ENCODE peak calls at places on chromosome 22, in five cellular contexts. C is uterus, B is transverse colon, X is testis, R is A549. O is an unnamed sample.

GRCh38 chr22:31917227-31917921 is 27.0 kb upstream of the YWHAH start:
- DNase-seq in C (no peak), B (peak), X (no peak), R (no peak), O (peak)

GRCh38 chr22:47727656-47728055 is 965.2 kb downstream of the TBC1D22A start:
- DNase-seq in C (no peak), B (no peak), X (no peak), R (no peak), O (no peak)

GRCh38 chr22:40637181-40638150 is 947 bp upstream of the MRTFA start:
- DNase-seq in C (no peak), B (peak), X (peak), R (no peak), O (peak)

GRCh38 chr22:38694049-38694448 is 6.7 kb downstream of the JOSD1 start:
- DNase-seq in C (no peak), B (peak), X (no peak), R (no peak), O (peak)

GRCh38 chr22:30813936-30814335 is 119.3 kb downstream of the OSBP2 start:
- DNase-seq in C (no peak), B (no peak), X (no peak), R (no peak), O (no peak)

GRCh38 chr22:49006207-49007012 is 821.3 kb downstream of the BRD1 start:
- DNase-seq in C (no peak), B (no peak), X (no peak), R (no peak), O (no peak)

GRCh38 chr22:27597703-27598444 is 203.7 kb downstream of the MN1 start:
- DNase-seq in C (no peak), B (no peak), X (no peak), R (peak), O (no peak)

GRCh38 chr22:47190957-47191323 is 428.5 kb downstream of the TBC1D22A start:
- DNase-seq in C (no peak), B (no peak), X (peak), R (no peak), O (no peak)

GRCh38 chr22:43110444-43110926 is at the start of gene BIK:
- DNase-seq in C (peak), B (peak), X (peak), R (peak), O (peak)

GRCh38 chr22:23888615-23889401 is 5.4 kb upstream of the MIF start:
- DNase-seq in C (no peak), B (no peak), X (no peak), R (peak), O (no peak)

GRCh38 chr22:16974298-16975084 is 33.5 kb downstream of the GAB4 start:
- DNase-seq in C (no peak), B (no peak), X (no peak), R (no peak), O (no peak)

GRCh38 chr22:48475661-48476345 is 1351.9 kb downstream of the BRD1 start:
- DNase-seq in C (no peak), B (no peak), X (no peak), R (no peak), O (peak)

GRCh38 chr22:42791721-42792452 is 65.2 kb downstream of the ARFGAP3 start:
- DNase-seq in C (peak), B (peak), X (peak), R (no peak), O (no peak)

GRCh38 chr22:41491379-41492100 is 22.6 kb downstream of the ACO2 start:
- DNase-seq in C (peak), B (no peak), X (no peak), R (no peak), O (no peak)

GRCh38 chr22:48096411-48096810 is 1334.0 kb downstream of the TBC1D22A start:
- DNase-seq in C (peak), B (no peak), X (no peak), R (no peak), O (no peak)

GRCh38 chr22:30694638-30695350 is at the start of gene OSBP2:
- DNase-seq in C (peak), B (peak), X (peak), R (peak), O (peak)

GRCh38 chr22:38034278-38034882 is 22.8 kb upstream of the PICK1 start:
- DNase-seq in C (peak), B (peak), X (peak), R (peak), O (peak)

GRCh38 chr22:41403532-41404318 is 22.0 kb downstream of the TEF start:
- DNase-seq in C (peak), B (peak), X (peak), R (peak), O (peak)

GRCh38 chr22:48605856-48606255 is 1221.8 kb downstream of the BRD1 start:
- DNase-seq in C (no peak), B (no peak), X (no peak), R (peak), O (no peak)

GRCh38 chr22:38202437-38203089 is 769 bp downstream of the MAFF start:
- DNase-seq in C (peak), B (peak), X (peak), R (peak), O (peak)

GRCh38 chr22:22929381-22930221 is 42.0 kb downstream of the IGLL5 start:
- DNase-seq in C (no peak), B (no peak), X (no peak), R (no peak), O (no peak)

GRCh38 chr22:42279425-42280020 is 9.1 kb upstream of the TCF20 start:
- DNase-seq in C (no peak), B (no peak), X (no peak), R (no peak), O (no peak)

GRCh38 chr22:11616811-11617210 is 3911.2 kb upstream of the OR11H1 start:
- DNase-seq in C (no peak), B (no peak), X (no peak), R (no peak), O (no peak)

GRCh38 chr22:43171019-43171491 is 15.9 kb downstream of the TTLL12 start:
- DNase-seq in C (no peak), B (peak), X (no peak), R (no peak), O (peak)

GRCh38 chr22:41048791-41049717 is 43.3 kb upstream of the EP300 start:
- DNase-seq in C (peak), B (peak), X (peak), R (no peak), O (peak)

GRCh38 chr22:29257751-29258181 is 10.0 kb downstream of the RHBDD3 start:
- DNase-seq in C (no peak), B (no peak), X (no peak), R (no peak), O (peak)

GRCh38 chr22:27602390-27602789 is 199.2 kb downstream of the MN1 start:
- DNase-seq in C (no peak), B (no peak), X (peak), R (no peak), O (no peak)

GRCh38 chr22:42908082-42908746 is 51.1 kb upstream of the ARFGAP3 start:
- DNase-seq in C (no peak), B (no peak), X (no peak), R (no peak), O (no peak)

GRCh38 chr22:47032956-47033647 is 270.7 kb downstream of the TBC1D22A start:
- DNase-seq in C (no peak), B (peak), X (peak), R (no peak), O (peak)

GRCh38 chr22:47034076-47034808 is 271.8 kb downstream of the TBC1D22A start:
- DNase-seq in C (no peak), B (no peak), X (no peak), R (no peak), O (no peak)

GRCh38 chr22:48870436-48870835 is 957.2 kb downstream of the BRD1 start:
- DNase-seq in C (no peak), B (no peak), X (no peak), R (no peak), O (peak)

GRCh38 chr22:31929126-31929928 is 15.0 kb upstream of the YWHAH start:
- DNase-seq in C (no peak), B (no peak), X (no peak), R (no peak), O (no peak)

DNA sequence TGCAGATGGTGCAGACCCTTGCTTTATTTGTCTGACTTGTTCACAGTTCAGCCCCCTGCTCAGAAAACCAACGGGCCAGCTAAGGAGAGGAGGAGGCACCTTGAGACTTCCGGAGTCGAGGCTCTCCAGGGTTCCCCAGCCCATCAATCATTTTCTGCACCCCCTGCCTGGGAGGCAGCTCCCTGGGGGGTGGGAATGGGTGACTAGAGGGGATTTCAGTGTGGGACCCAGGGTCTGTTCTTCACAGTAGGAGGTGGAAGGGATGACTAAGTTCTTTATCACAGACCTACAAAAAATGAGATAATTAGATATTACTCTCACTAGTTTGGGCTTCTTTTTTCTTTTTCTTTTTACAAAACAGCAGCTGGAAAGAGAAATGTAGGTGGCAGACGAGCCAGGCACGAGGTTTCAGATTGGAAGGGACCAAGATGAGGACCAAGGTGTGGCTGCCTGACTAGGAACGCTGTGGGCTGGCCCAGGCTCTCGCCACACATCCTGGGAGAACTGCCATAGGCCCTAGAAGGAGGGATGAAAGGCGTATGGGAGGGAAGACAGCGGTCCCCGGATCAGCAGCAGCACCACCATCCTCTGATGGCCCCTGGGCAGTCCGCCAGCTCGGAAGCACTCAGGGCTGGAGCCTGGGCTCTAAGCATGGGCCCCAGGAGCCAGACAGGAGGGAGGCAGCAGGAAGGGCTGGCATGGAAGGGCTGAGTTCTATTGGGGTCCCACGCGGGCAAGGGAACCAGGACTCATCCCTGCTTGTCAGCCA is 14.2 kb downstream of the TXN2 start:
- DNase-seq in C (no peak), B (no peak), X (no peak), R (no peak), O (no peak)
- H3K27ac ChIP-seq in C (peak), B (peak), X (no peak), R (peak), O (peak)

GRCh38 chr22:26561756-26562417 is 28.0 kb downstream of the TPST2 start:
- DNase-seq in C (no peak), B (no peak), X (peak), R (no peak), O (no peak)
- TF ChIP-seq POLR2A in C (no peak), B (no peak), X (no peak), R (no peak), O (no peak)

DNA sequence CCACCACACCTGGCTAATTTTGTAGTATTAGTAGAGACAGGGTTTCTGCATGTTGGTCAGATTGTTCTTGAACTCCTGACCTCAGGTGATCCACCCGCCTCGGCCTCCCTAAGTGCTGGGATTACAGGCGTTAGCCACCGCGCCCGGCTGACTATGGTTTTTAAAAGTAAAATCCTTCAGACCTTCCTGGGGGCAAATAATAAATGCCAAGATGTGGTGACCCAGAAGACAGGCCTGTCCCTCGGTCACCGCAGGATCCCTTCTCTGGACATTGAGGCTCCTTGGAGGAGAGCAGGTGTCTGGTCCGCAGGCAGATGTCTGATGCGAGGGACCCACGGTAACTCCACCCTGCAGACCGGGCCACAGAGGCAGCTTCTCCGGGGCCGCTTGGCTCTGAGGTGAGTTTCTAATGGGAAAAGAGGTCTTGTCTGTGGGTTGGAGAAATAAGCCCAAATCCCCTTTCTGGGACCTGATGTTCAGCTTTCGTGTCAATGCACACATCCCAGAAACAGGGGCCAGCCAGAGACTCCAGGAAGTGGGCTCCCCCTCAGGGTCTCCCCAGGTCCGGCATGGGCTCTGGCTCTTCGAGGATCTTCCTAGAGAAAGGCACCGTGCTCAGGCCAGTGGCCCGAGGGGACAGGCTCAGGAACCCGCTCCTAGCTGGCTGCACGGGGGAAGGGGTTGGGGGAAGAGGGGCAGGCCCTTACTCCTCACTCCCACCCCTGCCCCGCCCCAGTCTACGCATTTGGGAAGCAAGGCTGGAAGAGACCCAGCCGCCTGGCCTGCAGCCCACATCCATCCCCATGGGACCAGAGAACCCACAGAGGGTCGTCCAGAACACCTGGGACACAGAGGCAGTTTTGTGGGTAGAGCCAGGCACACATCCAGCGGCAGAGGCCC is 100.6 kb downstream of the WNT7B start:
- DNase-seq in C (peak), B (peak), X (peak), R (no peak), O (peak)
- TF ChIP-seq CTCF in C (no peak), B (no peak), X (no peak), R (no peak), O (no peak)

GRCh38 chr22:25700996-25701815 is 40.8 kb upstream of the MYO18B start:
- DNase-seq in C (peak), B (no peak), X (no peak), R (no peak), O (no peak)
- H3K27ac ChIP-seq in C (no peak), B (no peak), X (no peak), R (no peak), O (no peak)

DNA sequence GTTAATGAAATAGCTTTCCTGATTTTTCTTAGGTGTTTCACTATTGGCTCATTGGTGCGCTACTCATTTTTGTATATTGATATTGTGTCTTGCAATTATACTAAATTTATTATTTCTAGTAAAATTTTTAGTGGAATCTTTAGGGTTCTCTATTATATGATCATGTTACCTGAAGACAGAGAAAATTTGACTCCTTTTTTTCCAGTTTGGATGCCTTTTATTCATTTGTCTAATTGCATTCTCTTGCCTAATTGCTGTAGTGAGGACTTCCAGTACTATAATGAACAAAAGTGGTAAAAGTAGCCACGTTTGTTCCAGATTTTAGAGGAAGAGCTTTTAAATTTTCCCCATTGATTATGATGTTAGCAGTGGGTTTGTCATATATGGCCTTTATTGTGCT is 114.0 kb upstream of the SERPIND1 start:
- DNase-seq in C (no peak), B (no peak), X (no peak), R (no peak), O (no peak)
- TF ChIP-seq POLR2A in C (no peak), B (no peak), X (no peak), R (no peak), O (no peak)

GRCh38 chr22:44638966-44639739 is 62.9 kb upstream of the PRR5 start:
- DNase-seq in C (no peak), B (no peak), X (no peak), R (no peak), O (peak)
- TF ChIP-seq CTCF in C (no peak), B (no peak), X (no peak), R (no peak), O (no peak)

GRCh38 chr22:36192601-36193000 is 9.0 kb downstream of the APOL4 start:
- DNase-seq in C (no peak), B (no peak), X (no peak), R (no peak), O (no peak)

GRCh38 chr22:36193171-36193570 is 8.4 kb downstream of the APOL4 start:
- DNase-seq in C (no peak), B (no peak), X (no peak), R (no peak), O (no peak)

GRCh38 chr22:36194385-36194784 is 7.2 kb downstream of the APOL4 start:
- DNase-seq in C (no peak), B (no peak), X (no peak), R (no peak), O (no peak)

GRCh38 chr22:36193577-36193976 is 8.0 kb downstream of the APOL4 start:
- DNase-seq in C (no peak), B (no peak), X (no peak), R (no peak), O (no peak)

GRCh38 chr22:36191106-36191836 is 10.3 kb downstream of the APOL4 start:
- DNase-seq in C (peak), B (peak), X (peak), R (no peak), O (no peak)
- H3K27ac ChIP-seq in C (no peak), B (peak), X (no peak), R (no peak), O (no peak)